ENCODE peak calls at places on chromosomes 11 and 22, in ten cellular contexts. U, Z, A, Y, K, C, N, Q, W and D are unnamed samples.

GRCh38 chr22:40022536-40023225 is 27.9 kb downstream of the FAM83F start:
- DNase-seq in C (no peak), N (no peak), A (no peak), K (no peak), U (no peak), Y (no peak), Z (no peak), W (no peak), Q (no peak), D (no peak)

GRCh38 chr11:125312391-125312790 is 147.8 kb downstream of the PKNOX2 start:
- DNase-seq in Y (no peak), N (no peak), C (no peak), A (no peak), Z (no peak), K (no peak), U (no peak), W (no peak), Q (no peak), D (no peak)

GRCh38 chr11:78223320-78223954 is 34.7 kb downstream of the USP35 start:
- DNase-seq in W (no peak), C (no peak), K (no peak), Y (no peak), N (no peak), A (no peak), Z (no peak), Q (no peak), U (no peak), D (no peak)

GRCh38 chr11:106621479-106621878 is 396.8 kb downstream of the GUCY1A2 start:
- DNase-seq in U (no peak), Z (no peak), W (no peak), C (no peak), N (no peak), A (no peak), Y (no peak), Q (no peak), K (peak), D (no peak)

GRCh38 chr11:130535530-130535929 is 87.1 kb downstream of the ADAMTS15 start:
- DNase-seq in K (no peak), Y (no peak), N (no peak), C (no peak), Z (no peak), Q (no peak), W (no peak), U (peak), A (no peak), D (no peak)

GRCh38 chr11:71566081-71566620 is 788 bp downstream of the KRTAP5-10 start:
- DNase-seq in A (no peak), Z (no peak), K (no peak), N (no peak), C (no peak), U (peak), Y (no peak), W (no peak), Q (no peak), D (no peak)

GRCh38 chr22:33756508-33756949 is 163.7 kb downstream of the LARGE1 start:
- DNase-seq in W (no peak), N (no peak), C (no peak), Z (no peak), U (no peak), Y (no peak), A (no peak), K (no peak), Q (no peak), D (no peak)

GRCh38 chr22:38051900-38052862 is 5.0 kb upstream of the PICK1 start:
- DNase-seq in Z (peak), Y (peak), C (peak), W (peak), Q (peak), K (peak), A (peak), N (peak), U (peak), D (peak)

GRCh38 chr22:24325105-24325757 is 54.6 kb downstream of the SPECC1L start:
- DNase-seq in U (peak), Q (peak), W (peak), Z (peak), Y (peak), N (peak), C (no peak), A (peak), K (peak), D (peak)

GRCh38 chr22:39252461-39253391 is 7.9 kb upstream of the PDGFB start:
- DNase-seq in W (no peak), C (no peak), K (no peak), Z (peak), Y (no peak), Q (no peak), U (peak), N (no peak), A (no peak), D (no peak)

GRCh38 chr11:95156133-95156731 is 66.6 kb downstream of the ENDOD1 start:
- DNase-seq in W (no peak), C (no peak), K (no peak), U (no peak), N (no peak), Z (no peak), A (no peak), Y (no peak), Q (no peak), D (no peak)

GRCh38 chr22:38069372-38070249 is 12.4 kb downstream of the PICK1 start:
- DNase-seq in N (peak), U (no peak), C (no peak), A (peak), Z (peak), Q (peak), K (peak), W (peak), Y (no peak), D (peak)

GRCh38 chr11:122893131-122893530 is 10.6 kb downstream of the JHY start:
- DNase-seq in K (no peak), Y (peak), N (no peak), Q (no peak), Z (no peak), W (no peak), C (no peak), U (no peak), A (no peak), D (no peak)

GRCh38 chr11:26442131-26442530 is 110.2 kb downstream of the ANO3 start:
- DNase-seq in C (no peak), N (peak), A (peak), U (peak), Q (peak), Y (no peak), K (peak), Z (peak), W (peak), D (peak)

GRCh38 chr22:23550049-23550650 is 29.9 kb downstream of the IGLL1 start:
- DNase-seq in C (no peak), A (no peak), Q (no peak), W (no peak), U (no peak), K (no peak), Y (no peak), N (no peak), Z (no peak), D (no peak)

GRCh38 chr22:33717694-33718396 is 202.4 kb downstream of the LARGE1 start:
- DNase-seq in U (no peak), N (no peak), Y (no peak), C (no peak), W (no peak), Q (no peak), Z (no peak), K (no peak), A (no peak), D (no peak)

GRCh38 chr11:44645832-44646231 is 80.4 kb downstream of the CD82 start:
- DNase-seq in N (no peak), Q (no peak), C (no peak), U (no peak), W (no peak), K (no peak), Y (peak), Z (no peak), A (no peak), D (no peak)

GRCh38 chr22:35705141-35705540 is 12.5 kb upstream of the APOL5 start:
- DNase-seq in Y (no peak), A (peak), C (no peak), N (peak), U (peak), W (peak), Z (peak), K (peak), Q (peak), D (peak)

GRCh38 chr11:124798991-124799383 is 1.2 kb downstream of the MSANTD2 start:
- DNase-seq in C (no peak), W (peak), Q (peak), U (peak), N (peak), Z (peak), A (peak), K (peak), Y (no peak), D (peak)

GRCh38 chr22:45867118-45867905 is 109.7 kb downstream of the WNT7B start:
- DNase-seq in Y (no peak), C (peak), A (peak), Z (no peak), U (no peak), W (no peak), K (peak), N (peak), Q (no peak), D (no peak)

GRCh38 chr11:114181752-114182151 is 114.4 kb upstream of the NNMT start:
- DNase-seq in W (no peak), C (no peak), Y (no peak), Q (no peak), Z (no peak), N (no peak), K (peak), U (no peak), A (no peak), D (no peak)

GRCh38 chr22:46547883-46548244 is 10.4 kb upstream of the CELSR1 start:
- DNase-seq in C (peak), U (peak), N (peak), W (peak), A (peak), Z (peak), K (peak), Q (peak), Y (no peak), D (peak)

GRCh38 chr11:2327032-2327431 is 25.2 kb downstream of the TSPAN32 start:
- DNase-seq in K (no peak), W (no peak), Q (no peak), N (no peak), Y (no peak), C (no peak), A (no peak), U (no peak), Z (no peak), D (no peak)
- TF ChIP-seq CTCF in K (no peak), W (no peak), Q (no peak), N (no peak), Y (no peak), C (no peak), A (no peak), U (no peak), Z (no peak), D (no peak)

GRCh38 chr11:75400110-75400865 is 970 bp downstream of the RPS3 start:
- DNase-seq in W (no peak), K (peak), U (peak), Z (peak), Q (no peak), C (no peak), Y (peak), N (peak), A (no peak), D (no peak)

GRCh38 chr11:75402002-75402773 is 2.9 kb downstream of the RPS3 start:
- DNase-seq in U (no peak), W (no peak), K (no peak), N (no peak), Z (no peak), Y (no peak), C (no peak), A (no peak), Q (no peak), D (no peak)

GRCh38 chr11:75403037-75403436 is 3.7 kb downstream of the RPS3 start:
- DNase-seq in A (no peak), Z (no peak), Y (no peak), W (no peak), U (no peak), Q (no peak), N (no peak), K (no peak), C (no peak), D (no peak)

GRCh38 chr11:75398906-75399305 is 412 bp upstream of the RPS3 start:
- DNase-seq in Q (no peak), W (no peak), A (no peak), Y (no peak), N (no peak), K (no peak), U (no peak), C (no peak), Z (no peak), D (no peak)

DNA sequence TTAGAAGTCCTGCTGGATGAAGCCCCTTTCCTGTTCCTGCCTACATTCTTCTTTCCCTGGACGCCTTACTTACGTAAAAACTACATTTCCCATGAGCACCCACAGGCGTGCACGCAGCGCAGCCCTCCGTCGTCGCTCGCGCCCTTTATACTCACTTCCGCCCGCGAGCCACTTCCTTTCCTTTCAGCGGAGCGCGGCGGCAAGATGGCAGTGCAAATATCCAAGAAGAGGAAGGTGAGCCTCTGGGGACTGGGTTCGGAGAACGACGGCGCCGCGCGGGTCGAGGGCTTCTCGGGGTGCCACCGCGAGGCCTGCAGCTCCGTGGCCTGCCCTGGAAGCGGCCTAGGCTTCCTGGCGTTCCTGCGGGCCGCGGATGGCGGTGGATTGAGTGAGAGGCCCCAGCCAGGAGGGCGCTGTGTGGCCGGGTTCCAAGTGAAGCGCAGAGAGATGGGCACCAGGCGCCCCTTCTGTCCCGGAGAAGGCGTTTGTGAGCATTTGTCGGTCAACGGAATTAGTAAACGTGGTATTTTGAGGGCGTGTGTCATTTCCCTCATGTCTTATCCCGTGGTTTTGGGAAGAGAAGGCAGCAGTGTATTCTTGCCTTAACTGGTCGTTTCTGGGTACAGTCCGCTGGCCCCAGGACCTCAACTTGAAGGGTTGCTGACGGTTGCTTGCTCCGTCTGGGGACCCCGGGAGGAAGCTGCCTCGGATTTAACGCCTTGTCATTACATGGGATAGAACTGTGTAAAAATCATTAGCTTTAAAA is at the start of gene RPS3:
- DNase-seq in Y (peak), N (peak), A (peak), K (peak), U (peak), W (peak), C (peak), Q (peak), Z (peak), D (peak)
- TF ChIP-seq CTCF in Y (no peak), N (no peak), A (no peak), K (peak), U (peak), W (peak), C (no peak), Q (no peak), Z (peak), D (peak)

DNA sequence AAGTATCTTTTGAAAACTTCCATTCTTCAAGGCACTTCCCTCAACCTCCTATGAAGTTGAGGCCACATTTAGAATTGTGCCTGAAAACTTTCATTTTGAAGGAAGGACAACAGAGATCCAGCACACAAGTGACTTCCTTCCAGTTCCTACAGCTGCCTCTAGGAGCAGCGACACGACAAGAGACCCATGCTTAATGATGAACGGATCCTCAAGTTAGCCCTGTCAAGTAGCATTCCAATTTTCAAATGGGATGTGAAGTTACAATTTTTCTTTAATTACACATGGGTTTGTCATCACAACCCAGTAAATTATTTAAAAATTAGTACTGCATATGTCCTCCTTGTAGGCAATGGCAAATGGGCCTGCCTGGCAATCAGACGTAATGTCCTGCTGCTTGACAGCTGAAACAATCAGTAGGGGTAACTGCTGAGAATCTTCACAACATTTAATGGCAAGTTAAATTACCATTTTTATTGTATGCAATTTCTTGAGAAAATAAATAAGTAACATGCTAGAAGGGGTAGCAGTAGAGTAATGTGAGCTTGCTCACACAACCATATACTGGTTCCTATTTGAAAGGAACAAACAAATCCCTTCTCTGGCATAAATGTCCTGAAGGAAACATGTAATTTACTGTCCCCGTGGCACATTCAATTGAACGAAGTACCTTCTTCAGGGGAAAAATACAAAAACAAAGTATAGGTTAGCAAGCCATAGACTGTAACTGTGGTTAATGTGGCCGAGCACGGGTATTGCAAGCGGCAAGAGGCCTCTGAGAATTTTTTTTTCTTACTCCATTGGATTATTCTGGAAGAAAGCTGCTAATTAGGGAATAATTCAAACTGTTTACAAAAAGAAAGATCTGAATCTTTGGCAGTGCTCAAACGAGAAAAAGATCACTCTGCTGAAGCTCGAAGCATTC is 288.3 kb downstream of the CADM1 start:
- DNase-seq in Z (no peak), U (no peak), C (no peak), N (peak), Y (no peak), A (no peak), W (no peak), Q (no peak), K (no peak), D (no peak)
- TF ChIP-seq CTCF in Z (peak), U (peak), C (peak), N (peak), Y (peak), A (no peak), W (peak), Q (peak), K (peak), D (no peak)

GRCh38 chr11:117809236-117810055 is 12.4 kb upstream of the DSCAML1 start:
- DNase-seq in Z (peak), N (peak), Q (no peak), Y (peak), W (peak), C (peak), K (peak), A (peak), U (peak), D (peak)
- TF ChIP-seq CTCF in Z (peak), N (peak), Q (peak), Y (peak), W (peak), C (peak), K (peak), A (peak), U (peak), D (peak)

GRCh38 chr11:12485328-12485727 is 108.0 kb downstream of the PARVA start:
- DNase-seq in Y (no peak), A (peak), Q (no peak), U (peak), C (no peak), K (no peak), Z (no peak), N (peak), W (no peak), D (peak)
- TF ChIP-seq CTCF in Y (peak), A (peak), Q (peak), U (peak), C (peak), K (peak), Z (peak), N (peak), W (peak), D (peak)

DNA sequence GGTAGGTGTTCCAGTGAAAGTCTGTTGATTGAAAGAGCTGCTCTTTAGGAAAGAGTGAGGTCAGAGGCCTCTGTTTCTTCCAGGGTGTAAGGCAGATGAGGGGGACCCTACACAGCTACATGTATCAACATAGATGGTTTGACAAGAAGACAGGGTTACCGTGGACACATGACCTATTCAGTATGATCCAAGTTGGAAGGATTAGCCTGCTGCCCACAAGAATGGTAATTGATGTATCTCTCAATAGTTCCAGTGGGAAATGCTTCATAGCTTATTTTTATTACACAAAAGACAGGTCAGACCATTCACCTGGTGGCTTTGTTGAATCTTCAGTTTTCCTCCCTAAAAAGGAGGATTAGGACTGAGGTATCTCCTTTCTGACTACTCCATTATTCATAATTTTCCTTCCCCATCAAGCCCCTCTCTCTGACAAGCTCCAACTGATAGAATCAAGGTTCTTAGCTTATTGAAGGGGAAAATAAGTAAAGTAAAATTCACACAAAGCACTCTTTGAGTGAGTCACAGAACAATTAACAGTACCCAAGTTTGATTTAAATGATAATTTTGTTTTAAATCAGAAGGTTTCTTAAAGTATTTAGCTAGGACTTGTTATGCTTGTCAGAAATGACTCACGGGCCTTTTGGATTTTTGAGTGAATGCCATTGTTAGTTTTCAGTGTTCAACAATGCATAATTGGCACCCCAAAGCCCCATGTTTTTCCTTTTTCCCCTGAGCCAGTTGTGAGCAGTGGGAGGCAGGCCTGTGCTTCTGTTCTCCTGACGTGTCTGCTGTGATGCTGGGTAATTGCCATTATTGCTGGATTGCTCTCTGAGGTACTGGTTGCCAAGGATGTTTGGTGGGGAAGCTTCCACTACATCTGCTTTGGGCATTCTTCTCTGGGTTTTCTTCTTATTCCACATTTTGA is 373.2 kb downstream of the DDX10 start:
- DNase-seq in W (peak), Y (no peak), C (no peak), Z (peak), Q (peak), A (peak), N (peak), K (peak), U (peak), D (peak)
- TF ChIP-seq CTCF in W (no peak), Y (no peak), C (no peak), Z (no peak), Q (peak), A (no peak), N (no peak), K (no peak), U (no peak), D (no peak)